ENCODE peak calls at places on chromosomes 1 and 21, in nine cellular contexts. I, J, Y, L, A, W, G, E and N are unnamed samples.

GRCh38 chr1:148318123-148318899 is 164.8 kb downstream of the PPIAL4G start:
- DNase-seq in G (no peak), I (no peak), J (peak; percentile 28), Y (no peak), A (peak; percentile 69), E (peak; percentile 33), W (no peak), L (peak; percentile 45), N (no peak)

GRCh38 chr1:36160949-36161485 is 5.1 kb downstream of the MAP7D1 start:
- DNase-seq in W (no peak), A (peak; percentile 71), J (peak; percentile 66), G (no peak), L (no peak), E (peak; percentile 75), Y (peak; percentile 50), I (peak; percentile 63), N (no peak)

GRCh38 chr1:7145947-7146346 is 360.7 kb downstream of the CAMTA1 start:
- DNase-seq in W (no peak), A (no peak), G (no peak), E (no peak), L (no peak), I (no peak), J (no peak), Y (no peak), N (no peak)

GRCh38 chr1:152089014-152089674 is at the start of gene TCHHL1:
- DNase-seq in W (no peak), A (no peak), L (no peak), J (no peak), G (no peak), Y (no peak), I (no peak), E (no peak), N (no peak)

GRCh38 chr1:161069731-161070270 is at the start of gene ARHGAP30:
- DNase-seq in Y (no peak), E (peak; percentile 75), L (peak; percentile 62), I (peak; percentile 25), J (peak; percentile 62), W (no peak), A (peak; percentile 96), G (no peak), N (no peak)

GRCh38 chr1:39205102-39205780 is 746 bp downstream of the MACF1 start:
- DNase-seq in G (no peak), A (peak; percentile 46), W (no peak), Y (peak; percentile 75), I (peak; percentile 47), L (no peak), J (peak; percentile 37), E (peak; percentile 67), N (no peak)

GRCh38 chr1:21305900-21306189 is 15.6 kb upstream of the ECE1 start:
- DNase-seq in I (no peak), J (no peak), E (no peak), W (no peak), A (no peak), L (no peak), Y (no peak), G (no peak), N (no peak)

GRCh38 chr1:61337037-61337436 is 254.7 kb downstream of the NFIA start:
- DNase-seq in A (no peak), E (no peak), J (no peak), I (no peak), W (no peak), Y (no peak), L (no peak), G (no peak), N (no peak)

GRCh38 chr1:22207605-22208264 is 64.8 kb upstream of the WNT4 start:
- DNase-seq in E (no peak), L (no peak), I (no peak), A (no peak), Y (no peak), W (no peak), J (no peak), G (no peak), N (no peak)

GRCh38 chr21:45112371-45112770 is 38.0 kb downstream of the ADARB1 start:
- DNase-seq in J (no peak), Y (peak; percentile 17), I (no peak), A (no peak), E (no peak), G (no peak), L (no peak), W (no peak), N (no peak)

GRCh38 chr1:53278294-53278693 is 40.0 kb upstream of the MAGOH start:
- DNase-seq in E (peak; percentile 44), I (peak; percentile 46), G (no peak), Y (no peak), W (peak; percentile 25), A (peak; percentile 83), J (peak; percentile 52), L (peak; percentile 64), N (peak; percentile 48)

GRCh38 chr1:53276153-53276901 is 38.0 kb upstream of the MAGOH start:
- DNase-seq in E (no peak), G (no peak), Y (no peak), I (no peak), J (no peak), A (no peak), L (no peak), W (no peak), N (no peak)

GRCh38 chr1:53275566-53275965 is 37.2 kb upstream of the MAGOH start:
- DNase-seq in Y (no peak), A (no peak), J (no peak), E (no peak), L (no peak), G (no peak), W (no peak), I (no peak), N (no peak)

GRCh38 chr1:53276902-53277281 is 38.6 kb upstream of the MAGOH start:
- DNase-seq in E (no peak), W (no peak), A (no peak), I (no peak), J (no peak), L (no peak), G (no peak), Y (no peak), N (no peak)

DNA sequence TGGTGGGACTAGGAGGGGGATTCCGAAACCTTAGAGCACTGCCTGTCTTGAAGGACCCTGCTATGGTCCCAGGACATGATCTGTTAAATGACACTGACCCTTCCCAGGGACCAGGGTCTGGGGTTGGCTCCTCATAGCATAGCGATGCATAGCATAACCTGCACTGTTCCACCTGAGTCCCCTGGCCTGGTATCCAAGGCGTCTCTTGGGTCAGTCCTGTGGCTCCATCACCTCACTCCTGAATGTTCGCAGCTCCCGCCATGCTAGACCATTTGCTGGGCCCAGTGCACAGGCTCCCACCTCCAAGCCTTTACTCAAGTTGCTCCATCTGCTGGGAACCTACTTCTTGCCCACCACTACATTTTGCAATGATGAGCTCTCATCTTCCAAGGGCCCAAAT is 39.0 kb upstream of the MAGOH start:
- DNase-seq in Y (no peak), L (no peak), I (no peak), J (no peak), G (no peak), E (no peak), W (no peak), A (no peak), N (no peak)
- TF ChIP-seq CTCF in Y (no peak), L (no peak), I (no peak), J (no peak), G (no peak), E (no peak), W (no peak), A (no peak), N (no peak)

GRCh38 chr1:233349137-233349536 is 21.6 kb downstream of the MAP3K21 start:
- DNase-seq in E (no peak), G (no peak), Y (no peak), L (no peak), W (no peak), J (no peak), A (no peak), I (no peak), N (no peak)
- TF ChIP-seq CTCF in E (no peak), G (no peak), Y (no peak), L (no peak), W (no peak), J (no peak), A (no peak), I (no peak), N (no peak)

GRCh38 chr1:214583113-214583512 is 19.9 kb upstream of the CENPF start:
- DNase-seq in E (no peak), I (no peak), G (no peak), Y (no peak), A (no peak), L (no peak), W (peak; percentile 34), J (no peak), N (no peak)

GRCh38 chr1:214587165-214587564 is 15.8 kb upstream of the CENPF start:
- DNase-seq in Y (no peak), J (no peak), A (no peak), E (no peak), I (no peak), L (no peak), W (no peak), G (no peak), N (no peak)

GRCh38 chr1:214586621-214587020 is 16.4 kb upstream of the CENPF start:
- DNase-seq in J (no peak), G (no peak), A (no peak), I (no peak), W (no peak), L (no peak), Y (no peak), E (no peak), N (no peak)

GRCh38 chr1:214583824-214584554 is 19.0 kb upstream of the CENPF start:
- DNase-seq in Y (no peak), L (no peak), J (no peak), A (no peak), E (no peak), G (no peak), I (no peak), W (no peak), N (no peak)

GRCh38 chr1:214584805-214585766 is 17.9 kb upstream of the CENPF start:
- DNase-seq in G (peak; percentile 26), A (peak; percentile 26), J (no peak), W (no peak), E (no peak), L (no peak), I (no peak), Y (peak; percentile 60), N (no peak)
- TF ChIP-seq CTCF in G (peak; percentile 86), A (peak; percentile 57), J (peak; percentile 80), W (peak; percentile 69), E (peak; percentile 69), L (no peak), I (peak; percentile 76), Y (peak; percentile 93), N (peak; percentile 71)

DNA sequence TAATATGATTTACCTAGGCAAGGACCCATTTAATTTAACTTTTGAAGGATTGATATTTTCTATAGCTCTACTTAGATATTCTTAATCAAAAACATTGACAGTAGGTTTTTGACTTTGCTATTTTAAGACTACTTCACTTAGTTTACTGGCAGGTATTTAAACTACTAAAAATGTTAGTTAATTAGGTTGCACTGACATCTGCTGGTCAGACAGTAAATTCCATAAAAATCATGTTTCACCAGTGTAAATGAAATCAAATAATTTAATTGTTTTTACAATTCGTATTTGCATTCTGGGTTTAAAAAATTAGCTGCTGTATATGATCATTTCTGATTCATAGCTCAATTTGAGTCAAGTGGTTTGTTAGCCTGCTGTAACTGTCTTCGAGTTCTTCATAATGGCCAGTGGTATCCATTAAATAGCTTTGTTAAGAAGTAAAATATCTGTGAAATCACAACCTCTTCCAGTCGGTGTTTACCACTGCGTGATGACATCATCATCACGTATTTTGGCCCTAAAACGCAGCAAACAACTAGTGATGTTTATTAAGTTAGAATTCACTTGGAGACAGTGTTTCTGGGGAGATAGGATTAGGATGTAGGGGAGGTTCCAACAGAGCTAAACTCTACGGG is 26.2 kb downstream of the EXTL2 start:
- DNase-seq in G (no peak), J (no peak), A (peak; percentile 10), E (no peak), I (no peak), W (no peak), Y (peak; percentile 32), L (no peak), N (no peak)
- TF ChIP-seq CTCF in G (peak; percentile 68), J (peak; percentile 83), A (peak; percentile 46), E (peak; percentile 75), I (peak; percentile 68), W (peak; percentile 63), Y (peak; percentile 54), L (no peak), N (peak; percentile 68)